ENCODE peak calls at places on chromosomes 16 and 17, in ten cellular contexts. P, G, X, M, E, R, Q, A, F and D are unnamed samples.

GRCh38 chr16:17078950-17079631 is 391.7 kb downstream of the XYLT1 start:
- DNase-seq in E (no peak), F (no peak), R (no peak), Q (no peak), M (no peak), P (no peak), X (no peak), A (no peak), G (no peak), D (no peak)

GRCh38 chr16:997440-998051 is 16.0 kb downstream of the SOX8 start:
- DNase-seq in G (peak; percentile 49), P (no peak), A (no peak), M (no peak), X (no peak), F (peak; percentile 57), R (no peak), Q (no peak), E (peak; percentile 41), D (no peak)

GRCh38 chr16:24257965-24258364 is 1.8 kb downstream of the CACNG3 start:
- DNase-seq in E (no peak), F (no peak), R (no peak), X (no peak), M (no peak), P (no peak), A (no peak), Q (no peak), G (peak; percentile 7), D (no peak)

GRCh38 chr16:84367750-84368320 is 503 bp upstream of the ATP2C2 start:
- DNase-seq in A (no peak), F (no peak), P (no peak), Q (no peak), M (no peak), G (no peak), E (no peak), R (no peak), X (no peak), D (no peak)

GRCh38 chr17:58136669-58137279 is 11.4 kb upstream of the OR4D1 start:
- DNase-seq in A (no peak), X (peak; percentile 54), P (no peak), M (no peak), G (peak; percentile 53), Q (no peak), F (no peak), E (no peak), R (no peak), D (no peak)

GRCh38 chr16:66270333-66270927 is 96.1 kb upstream of the CDH5 start:
- DNase-seq in E (peak; percentile 54), G (peak; percentile 73), R (peak; percentile 16), A (peak; percentile 53), M (peak; percentile 92), P (no peak), Q (peak; percentile 78), X (peak; percentile 58), F (peak; percentile 72), D (no peak)

GRCh38 chr16:88034770-88035169 is 83.5 kb downstream of the BANP start:
- DNase-seq in R (no peak), E (peak; percentile 65), P (no peak), Q (no peak), M (no peak), X (no peak), A (no peak), F (no peak), G (no peak), D (no peak)

GRCh38 chr16:69479806-69480205 is 55.4 kb downstream of the CYB5B start:
- DNase-seq in X (no peak), A (no peak), F (no peak), G (no peak), R (no peak), M (no peak), Q (no peak), P (no peak), E (no peak), D (no peak)

GRCh38 chr16:15572329-15573001 is 70.5 kb downstream of the MARF1 start:
- DNase-seq in G (no peak), X (no peak), M (no peak), A (no peak), E (peak; percentile 67), F (no peak), P (no peak), Q (no peak), R (no peak), D (no peak)

GRCh38 chr17:67223924-67224323 is 21.1 kb downstream of the HELZ start:
- DNase-seq in A (no peak), G (peak; percentile 55), Q (no peak), M (no peak), R (no peak), X (no peak), E (no peak), P (no peak), F (no peak), D (no peak)

GRCh38 chr16:2039286-2040030 is 8.2 kb downstream of the NTHL1 start:
- DNase-seq in Q (peak; percentile 96), E (peak; percentile 93), G (peak; percentile 96), M (peak; percentile 91), R (peak; percentile 32), X (no peak), A (peak; percentile 70), P (no peak), F (peak; percentile 96), D (no peak)

GRCh38 chr16:81321039-81321438 is 6.3 kb downstream of the GAN start:
- DNase-seq in X (no peak), M (no peak), A (no peak), F (no peak), P (no peak), R (no peak), Q (no peak), E (no peak), G (no peak), D (no peak)

GRCh38 chr16:17335826-17336492 is 134.8 kb downstream of the XYLT1 start:
- DNase-seq in F (no peak), A (no peak), Q (peak; percentile 49), G (no peak), X (no peak), E (peak; percentile 19), M (no peak), R (no peak), P (no peak), D (peak; percentile 90)

GRCh38 chr17:27384721-27385120 is 71.5 kb upstream of the KSR1 start:
- DNase-seq in P (no peak), F (no peak), X (no peak), E (peak; percentile 41), G (no peak), Q (no peak), M (no peak), A (no peak), R (no peak), D (no peak)

GRCh38 chr17:75763613-75764416 is 1.2 kb downstream of the GALK1 start:
- DNase-seq in M (peak; percentile 41), Q (no peak), R (no peak), P (no peak), F (no peak), G (no peak), X (no peak), E (no peak), A (no peak), D (no peak)

GRCh38 chr17:12357600-12357999 is 308.1 kb upstream of the MYOCD start:
- DNase-seq in M (no peak), A (no peak), X (no peak), R (no peak), E (no peak), F (no peak), G (no peak), P (no peak), Q (no peak), D (no peak)

GRCh38 chr17:74490716-74491115 is 24.3 kb downstream of the CD300A start:
- DNase-seq in F (no peak), M (no peak), R (peak; percentile 10), P (no peak), G (no peak), E (no peak), Q (no peak), A (no peak), X (no peak), D (peak; percentile 71)

GRCh38 chr16:75385507-75386152 is 47.7 kb downstream of the CFDP1 start:
- DNase-seq in G (peak; percentile 78), F (no peak), A (peak; percentile 57), X (peak; percentile 66), M (no peak), E (peak; percentile 88), Q (no peak), R (no peak), P (peak; percentile 33), D (peak; percentile 31)
- TF ChIP-seq CTCF in G (peak; percentile 93), F (peak; percentile 74), A (peak; percentile 86), X (peak; percentile 74), M (peak; percentile 48), E (peak; percentile 74), Q (peak; percentile 75), R (peak; percentile 84), P (peak; percentile 49), D (no peak)

GRCh38 chr17:73309727-73310555 is 1.9 kb downstream of the CDC42EP4 start:
- DNase-seq in M (peak; percentile 51), F (no peak), G (no peak), E (no peak), A (no peak), X (no peak), Q (no peak), R (no peak), P (no peak), D (no peak)
- TF ChIP-seq POLR2A in M (no peak), F (peak; percentile 10), G (no peak), E (no peak), A (no peak), X (no peak), Q (peak; percentile 42), R (peak; percentile 91), P (no peak), D (no peak)

GRCh38 chr16:74169687-74170522 is 126.7 kb upstream of the PSMD7 start:
- DNase-seq in G (peak; percentile 5), X (no peak), M (no peak), E (peak; percentile 79), R (no peak), P (no peak), A (no peak), F (no peak), Q (no peak), D (no peak)
- H3K4me3 ChIP-seq in G (no peak overlapping the region), X (no peak overlapping the region), M (peak overlapping the region; percentile 28), E (peak overlapping the region; percentile 11), R (no peak overlapping the region), P (no peak overlapping the region), A (peak overlapping the region; percentile 23), F (no peak overlapping the region), Q (peak overlapping the region; percentile 20), D (no peak overlapping the region)

DNA sequence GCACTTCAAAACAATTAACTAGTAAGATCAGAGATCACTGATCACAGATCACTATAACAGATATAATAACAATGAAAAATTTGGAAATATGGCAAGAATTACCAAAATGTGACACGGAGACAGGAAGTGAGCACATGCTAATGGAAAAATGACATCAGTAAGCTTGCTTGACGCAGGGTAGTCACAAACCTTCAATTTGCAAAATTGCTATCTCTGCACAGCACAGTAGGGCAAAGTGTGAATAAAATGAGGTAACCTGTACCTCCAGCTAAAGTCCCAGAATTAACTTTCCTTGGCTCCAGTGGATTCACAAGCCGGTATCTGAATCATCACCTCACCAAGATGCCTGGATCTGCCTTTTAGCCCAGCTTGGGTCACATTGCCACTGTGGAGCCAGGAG is 4.2 kb upstream of the MMP2 start:
- DNase-seq in Q (no peak), M (no peak), X (no peak), G (no peak), P (no peak), R (no peak), A (no peak), E (no peak), F (no peak), D (no peak)
- TF ChIP-seq CTCF in Q (no peak), M (no peak), X (no peak), G (no peak), P (no peak), R (no peak), A (no peak), E (no peak), F (no peak), D (no peak)